ENCODE peak calls at places on chromosomes 13 and 19, in five cellular contexts. One of them, this sample, is unnamed.

GRCh38 chr19:3740431-3740830 is 21.1 kb downstream of the APBA3 start:
- DNase-seq in heart right ventricle: no peak
- DNase-seq in uterus: no peak
- DNase-seq in GM23338: no peak
- DNase-seq in stomach: no peak
- DNase-seq in this sample: no peak

GRCh38 chr13:49733181-49733951 is 42.1 kb upstream of the EBPL start:
- DNase-seq in heart right ventricle: no peak
- DNase-seq in uterus: no peak
- DNase-seq in GM23338: no peak
- DNase-seq in stomach: no peak
- DNase-seq in this sample: no peak

GRCh38 chr13:102659168-102659713 is 35.6 kb downstream of the METTL21C start:
- DNase-seq in heart right ventricle: no peak
- DNase-seq in uterus: no peak
- DNase-seq in GM23338: no peak
- DNase-seq in stomach: no peak
- DNase-seq in this sample: no peak

GRCh38 chr19:40623403-40624239 is 22.5 kb downstream of the LTBP4 start:
- DNase-seq in heart right ventricle: no peak
- DNase-seq in uterus: peak; percentile 24
- DNase-seq in GM23338: peak; percentile 98
- DNase-seq in stomach: no peak
- DNase-seq in this sample: no peak

GRCh38 chr19:42396542-42397314 is 6.6 kb upstream of the CNFN start:
- DNase-seq in heart right ventricle: peak; percentile 99
- DNase-seq in uterus: peak; percentile 99
- DNase-seq in GM23338: peak; percentile 99
- DNase-seq in stomach: peak; percentile 99
- DNase-seq in this sample: peak; percentile 87

GRCh38 chr13:53206455-53206854 is 177.8 kb downstream of the OLFM4 start:
- DNase-seq in heart right ventricle: no peak
- DNase-seq in uterus: no peak
- DNase-seq in GM23338: peak; percentile 53
- DNase-seq in stomach: no peak
- DNase-seq in this sample: no peak

GRCh38 chr13:56393549-56393948 is 747.2 kb upstream of the PRR20A start:
- DNase-seq in heart right ventricle: no peak
- DNase-seq in uterus: no peak
- DNase-seq in GM23338: peak; percentile 32
- DNase-seq in stomach: no peak
- DNase-seq in this sample: no peak

GRCh38 chr19:2986951-2987491 is 9.7 kb downstream of the TLE6 start:
- DNase-seq in heart right ventricle: no peak
- DNase-seq in uterus: no peak
- DNase-seq in GM23338: peak; percentile 83
- DNase-seq in stomach: no peak
- DNase-seq in this sample: no peak

GRCh38 chr13:57264965-57265364 is 98.0 kb downstream of the PRR20E start:
- DNase-seq in heart right ventricle: no peak
- DNase-seq in uterus: no peak
- DNase-seq in GM23338: no peak
- DNase-seq in stomach: no peak
- DNase-seq in this sample: no peak

GRCh38 chr13:28679628-28680027 is 20.7 kb downstream of the POMP start:
- DNase-seq in heart right ventricle: no peak
- DNase-seq in uterus: no peak
- DNase-seq in GM23338: peak; percentile 42
- DNase-seq in stomach: no peak
- DNase-seq in this sample: no peak

GRCh38 chr13:40440990-40441820 is 225.2 kb downstream of the FOXO1 start:
- DNase-seq in heart right ventricle: peak; percentile 82
- DNase-seq in uterus: peak; percentile 78
- DNase-seq in GM23338: no peak
- DNase-seq in stomach: peak; percentile 88
- DNase-seq in this sample: no peak

GRCh38 chr13:60509601-60510386 is 112.8 kb downstream of the TDRD3 start:
- DNase-seq in heart right ventricle: no peak
- DNase-seq in uterus: no peak
- DNase-seq in GM23338: no peak
- DNase-seq in stomach: no peak
- DNase-seq in this sample: no peak

GRCh38 chr19:33293255-33294057 is 8.9 kb downstream of the CEBPA start:
- DNase-seq in heart right ventricle: no peak
- DNase-seq in uterus: peak; percentile 40
- DNase-seq in GM23338: no peak
- DNase-seq in stomach: no peak
- DNase-seq in this sample: no peak

GRCh38 chr19:42420055-42420544 is 7.1 kb downstream of the LIPE start:
- DNase-seq in heart right ventricle: peak; percentile 64
- DNase-seq in uterus: no peak
- DNase-seq in GM23338: peak; percentile 84
- DNase-seq in stomach: peak; percentile 48
- DNase-seq in this sample: peak; percentile 63

GRCh38 chr19:48271531-48272151 is 1.8 kb downstream of the ZNF114 start:
- DNase-seq in heart right ventricle: peak; percentile 45
- DNase-seq in uterus: peak; percentile 28
- DNase-seq in GM23338: peak; percentile 88
- DNase-seq in stomach: no peak
- DNase-seq in this sample: no peak

GRCh38 chr19:48351341-48351752 is 12.4 kb downstream of the TMEM143 start:
- DNase-seq in heart right ventricle: peak; percentile 78
- DNase-seq in uterus: peak; percentile 39
- DNase-seq in GM23338: peak; percentile 88
- DNase-seq in stomach: peak; percentile 83
- DNase-seq in this sample: peak; percentile 59

GRCh38 chr13:98303858-98304257 is 126.8 kb upstream of the RNF113B start:
- DNase-seq in heart right ventricle: no peak
- DNase-seq in uterus: no peak
- DNase-seq in GM23338: no peak
- DNase-seq in stomach: no peak
- DNase-seq in this sample: no peak

GRCh38 chr13:114234266-114234644 is 442 bp upstream of the CDC16 start:
- DNase-seq in heart right ventricle: no peak
- DNase-seq in uterus: no peak
- DNase-seq in GM23338: peak; percentile 21
- DNase-seq in stomach: no peak
- DNase-seq in this sample: no peak

GRCh38 chr13:42066542-42066941 is 18.1 kb downstream of the DGKH start:
- DNase-seq in heart right ventricle: no peak
- DNase-seq in uterus: no peak
- DNase-seq in GM23338: no peak
- DNase-seq in stomach: no peak
- DNase-seq in this sample: no peak

GRCh38 chr13:44879452-44880058 is 109.7 kb downstream of the NUFIP1 start:
- DNase-seq in heart right ventricle: no peak
- DNase-seq in uterus: no peak
- DNase-seq in GM23338: peak; percentile 51
- DNase-seq in stomach: no peak
- DNase-seq in this sample: no peak

GRCh38 chr13:28623782-28624706 is 34.9 kb upstream of the POMP start:
- DNase-seq in heart right ventricle: no peak
- DNase-seq in uterus: no peak
- DNase-seq in GM23338: no peak
- DNase-seq in stomach: no peak
- DNase-seq in this sample: no peak

GRCh38 chr13:100069278-100069677 is 19.6 kb upstream of the PCCA start:
- DNase-seq in heart right ventricle: no peak
- DNase-seq in uterus: no peak
- DNase-seq in GM23338: no peak
- DNase-seq in stomach: no peak
- DNase-seq in this sample: no peak

GRCh38 chr19:32318884-32319520 is 26.4 kb upstream of the ZNF507 start:
- DNase-seq in heart right ventricle: no peak
- DNase-seq in uterus: no peak
- DNase-seq in GM23338: peak; percentile 83
- DNase-seq in stomach: no peak
- DNase-seq in this sample: no peak

GRCh38 chr13:42041684-42042035 is 6.8 kb upstream of the DGKH start:
- DNase-seq in heart right ventricle: peak; percentile 37
- DNase-seq in uterus: peak; percentile 64
- DNase-seq in GM23338: peak; percentile 83
- DNase-seq in stomach: peak; percentile 50
- DNase-seq in this sample: no peak

GRCh38 chr13:100129605-100130004 is 40.7 kb downstream of the PCCA start:
- DNase-seq in heart right ventricle: no peak
- DNase-seq in uterus: no peak
- DNase-seq in GM23338: peak; percentile 50
- DNase-seq in stomach: no peak
- DNase-seq in this sample: no peak

GRCh38 chr13:77306458-77306857 is 20.4 kb downstream of the MYCBP2 start:
- DNase-seq in heart right ventricle: no peak
- DNase-seq in uterus: no peak
- DNase-seq in GM23338: no peak
- DNase-seq in stomach: no peak
- DNase-seq in this sample: no peak

GRCh38 chr19:46254776-46255175 is 25.2 kb downstream of the IGFL1 start:
- DNase-seq in heart right ventricle: no peak
- DNase-seq in uterus: no peak
- DNase-seq in GM23338: no peak
- DNase-seq in stomach: no peak
- DNase-seq in this sample: no peak

GRCh38 chr13:41668130-41668757 is 210.9 kb downstream of the RGCC start:
- DNase-seq in heart right ventricle: no peak
- DNase-seq in uterus: peak; percentile 72
- DNase-seq in GM23338: peak; percentile 91
- DNase-seq in stomach: peak; percentile 45
- DNase-seq in this sample: peak; percentile 55

GRCh38 chr19:3059653-3060052 is 2.6 kb downstream of the TLE5 start:
- DNase-seq in heart right ventricle: no peak
- DNase-seq in uterus: no peak
- DNase-seq in GM23338: no peak
- DNase-seq in stomach: no peak
- DNase-seq in this sample: no peak

DNA sequence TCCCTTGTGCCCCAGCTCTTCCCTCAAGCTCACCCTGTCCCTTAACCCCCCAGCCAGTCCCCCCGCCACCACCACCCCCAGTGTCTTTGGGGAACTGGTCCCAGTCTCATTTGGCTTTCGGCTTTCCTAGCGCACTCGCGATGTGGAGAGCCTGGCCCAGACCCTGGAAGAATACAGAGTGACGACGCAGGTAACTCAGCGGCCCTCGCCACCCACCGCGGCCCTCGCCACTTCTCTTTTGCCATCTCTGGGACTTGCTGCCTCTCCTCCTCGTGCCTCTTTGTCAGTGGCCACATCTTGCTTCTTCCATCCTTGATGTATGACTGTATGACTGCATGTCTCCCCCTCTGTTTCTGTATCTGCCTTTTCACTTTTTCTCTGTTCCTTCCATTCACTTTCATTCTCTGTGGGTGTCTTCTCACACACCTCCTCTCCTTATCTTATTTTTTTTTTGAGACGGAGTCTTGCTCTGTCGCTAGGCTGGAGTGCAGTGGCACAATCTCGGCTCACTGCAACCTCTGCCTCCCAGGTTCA is 15.7 kb downstream of the PTH2 start:
- DNase-seq in heart right ventricle: no peak
- DNase-seq in uterus: no peak
- DNase-seq in GM23338: no peak
- DNase-seq in stomach: no peak
- DNase-seq in this sample: no peak
- H3K4me1 ChIP-seq in heart right ventricle: peaks cover 17% of the 10 kb centered on the region
- H3K4me1 ChIP-seq in uterus: no peaks in the 10 kb centered on the region
- H3K4me1 ChIP-seq in GM23338: peaks cover 20% of the 10 kb centered on the region
- H3K4me1 ChIP-seq in stomach: no peaks in the 10 kb centered on the region
- H3K4me1 ChIP-seq in this sample: peaks cover 39% of the 10 kb centered on the region

GRCh38 chr13:110200276-110200675 is 106.7 kb downstream of the COL4A1 start:
- DNase-seq in heart right ventricle: no peak
- DNase-seq in uterus: no peak
- DNase-seq in GM23338: no peak
- DNase-seq in stomach: no peak
- DNase-seq in this sample: no peak

GRCh38 chr13:110197041-110197440 is 109.9 kb downstream of the COL4A1 start:
- DNase-seq in heart right ventricle: no peak
- DNase-seq in uterus: no peak
- DNase-seq in GM23338: no peak
- DNase-seq in stomach: no peak
- DNase-seq in this sample: no peak

GRCh38 chr13:110195547-110196485 is 111.1 kb downstream of the COL4A1 start:
- DNase-seq in heart right ventricle: no peak
- DNase-seq in uterus: no peak
- DNase-seq in GM23338: no peak
- DNase-seq in stomach: no peak
- DNase-seq in this sample: no peak

GRCh38 chr13:110199046-110199831 is 107.7 kb downstream of the COL4A1 start:
- DNase-seq in heart right ventricle: no peak
- DNase-seq in uterus: no peak
- DNase-seq in GM23338: no peak
- DNase-seq in stomach: no peak
- DNase-seq in this sample: no peak

DNA sequence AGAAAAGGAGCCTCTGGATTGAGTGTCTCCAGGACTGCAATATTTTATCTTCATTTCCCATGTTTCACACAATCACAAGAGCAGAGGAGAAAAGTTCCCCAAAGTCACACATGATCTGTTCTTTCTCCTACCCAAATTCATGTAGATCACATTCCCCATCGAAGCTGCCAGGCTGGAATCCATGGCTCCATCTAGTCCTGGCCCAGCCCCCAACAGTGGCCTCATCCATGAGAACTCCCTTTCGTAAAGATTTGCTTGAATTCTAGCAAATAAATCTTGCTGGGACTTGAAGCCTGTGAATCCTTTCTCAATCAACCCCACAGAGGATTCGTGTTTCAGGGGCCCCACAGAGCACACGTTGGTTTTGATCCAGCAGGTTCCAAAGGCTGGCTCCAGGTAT is 109.5 kb downstream of the COL4A1 start:
- DNase-seq in heart right ventricle: no peak
- DNase-seq in uterus: no peak
- DNase-seq in GM23338: no peak
- DNase-seq in stomach: no peak
- DNase-seq in this sample: no peak
- H3K36me3 ChIP-seq in heart right ventricle: peaks cover 71% of the 10 kb centered on the region
- H3K36me3 ChIP-seq in uterus: no peaks in the 10 kb centered on the region
- H3K36me3 ChIP-seq in GM23338: no peaks in the 10 kb centered on the region
- H3K36me3 ChIP-seq in stomach: peaks cover 20% of the 10 kb centered on the region
- H3K36me3 ChIP-seq in this sample: no peaks in the 10 kb centered on the region

GRCh38 chr19:34484328-34484727 is 2.8 kb downstream of the WTIP start:
- DNase-seq in heart right ventricle: peak; percentile 57
- DNase-seq in uterus: no peak
- DNase-seq in GM23338: peak; percentile 30
- DNase-seq in stomach: no peak
- DNase-seq in this sample: no peak
- H3K27me3 ChIP-seq in heart right ventricle: no peaks in the 10 kb centered on the region
- H3K27me3 ChIP-seq in uterus: no peaks in the 10 kb centered on the region
- H3K27me3 ChIP-seq in GM23338: peaks cover 37% of the 10 kb centered on the region
- H3K27me3 ChIP-seq in stomach: no peaks in the 10 kb centered on the region
- H3K27me3 ChIP-seq in this sample: peaks cover 2% of the 10 kb centered on the region

DNA sequence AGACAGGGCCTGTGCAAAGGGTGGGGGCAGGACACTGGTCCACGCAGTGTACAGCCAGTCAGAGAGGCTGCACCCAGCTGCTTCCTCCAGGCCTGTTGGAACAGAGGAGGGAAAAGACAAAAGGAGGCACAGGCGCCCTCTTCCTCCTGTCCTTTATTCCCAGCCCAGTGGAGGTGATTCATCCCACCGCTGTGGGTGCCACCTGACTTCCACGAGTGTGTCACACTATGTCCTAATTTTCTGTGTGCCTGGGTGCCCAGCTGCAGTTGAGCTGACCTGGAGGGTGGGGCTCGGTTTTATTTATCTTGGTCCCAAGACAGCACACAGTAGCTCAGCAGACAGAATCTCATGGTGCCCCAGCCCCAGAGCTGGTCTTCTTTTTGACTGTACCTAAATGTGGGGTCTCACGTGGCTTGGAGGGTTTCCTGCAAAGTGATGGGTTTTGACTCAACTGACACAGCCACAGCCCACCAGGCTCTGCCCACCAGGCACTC is 9.0 kb downstream of the EPS15L1 start:
- DNase-seq in heart right ventricle: no peak
- DNase-seq in uterus: no peak
- DNase-seq in GM23338: no peak
- DNase-seq in stomach: peak; percentile 66
- DNase-seq in this sample: no peak
- H3K4me1 ChIP-seq in heart right ventricle: peaks cover 51% of the 10 kb centered on the region
- H3K4me1 ChIP-seq in uterus: no peaks in the 10 kb centered on the region
- H3K4me1 ChIP-seq in GM23338: peaks cover 21% of the 10 kb centered on the region
- H3K4me1 ChIP-seq in stomach: peaks cover 69% of the 10 kb centered on the region
- H3K4me1 ChIP-seq in this sample: peaks cover 10% of the 10 kb centered on the region